ENCODE peak calls at places on chromosomes 3 and 15, in nine cellular contexts. One of them, this sample, is unnamed.

GRCh38 chr3:29092348-29092747 is 188.5 kb upstream of the RBMS3 start:
- DNase-seq in CD4-positive, alpha-beta memory T cell: no peak
- DNase-seq in tibial artery: no peak
- DNase-seq in substantia nigra: no peak
- DNase-seq in heart right ventricle: no peak
- DNase-seq in CD8-positive, alpha-beta memory T cell: no peak
- DNase-seq in IMR-90: no peak
- DNase-seq in colonic mucosa: no peak
- DNase-seq in psoas muscle: no peak
- DNase-seq in this sample: no peak

GRCh38 chr3:2910997-2911396 is 199.2 kb downstream of the IL5RA start:
- DNase-seq in colonic mucosa: no peak
- DNase-seq in CD8-positive, alpha-beta memory T cell: no peak
- DNase-seq in substantia nigra: no peak
- DNase-seq in IMR-90: no peak
- DNase-seq in tibial artery: no peak
- DNase-seq in psoas muscle: no peak
- DNase-seq in CD4-positive, alpha-beta memory T cell: no peak
- DNase-seq in heart right ventricle: no peak
- DNase-seq in this sample: no peak

GRCh38 chr3:12115846-12116245 is 42.9 kb downstream of the TIMP4 start:
- DNase-seq in heart right ventricle: no peak
- DNase-seq in IMR-90: no peak
- DNase-seq in CD8-positive, alpha-beta memory T cell: no peak
- DNase-seq in tibial artery: no peak
- DNase-seq in colonic mucosa: no peak
- DNase-seq in substantia nigra: no peak
- DNase-seq in CD4-positive, alpha-beta memory T cell: no peak
- DNase-seq in psoas muscle: no peak
- DNase-seq in this sample: no peak

GRCh38 chr3:174439621-174440349 is 419.3 kb upstream of the NAALADL2 start:
- DNase-seq in tibial artery: peak
- DNase-seq in psoas muscle: no peak
- DNase-seq in colonic mucosa: peak
- DNase-seq in CD8-positive, alpha-beta memory T cell: no peak
- DNase-seq in substantia nigra: peak
- DNase-seq in CD4-positive, alpha-beta memory T cell: no peak
- DNase-seq in IMR-90: peak
- DNase-seq in heart right ventricle: no peak
- DNase-seq in this sample: no peak

GRCh38 chr3:151256761-151257160 is 21.6 kb downstream of the P2RY14 start:
- DNase-seq in tibial artery: no peak
- DNase-seq in psoas muscle: no peak
- DNase-seq in colonic mucosa: no peak
- DNase-seq in CD8-positive, alpha-beta memory T cell: no peak
- DNase-seq in substantia nigra: no peak
- DNase-seq in heart right ventricle: no peak
- DNase-seq in CD4-positive, alpha-beta memory T cell: no peak
- DNase-seq in IMR-90: no peak
- DNase-seq in this sample: no peak

GRCh38 chr15:20106026-20106425 is 435.6 kb downstream of the GOLGA6L6 start:
- DNase-seq in CD4-positive, alpha-beta memory T cell: no peak
- DNase-seq in CD8-positive, alpha-beta memory T cell: no peak
- DNase-seq in IMR-90: no peak
- DNase-seq in colonic mucosa: no peak
- DNase-seq in heart right ventricle: peak
- DNase-seq in psoas muscle: peak
- DNase-seq in substantia nigra: no peak
- DNase-seq in tibial artery: no peak
- DNase-seq in this sample: no peak

GRCh38 chr15:68055224-68055705 is 1.1 kb downstream of the PIAS1 start:
- DNase-seq in substantia nigra: peak
- DNase-seq in tibial artery: peak
- DNase-seq in colonic mucosa: peak
- DNase-seq in CD8-positive, alpha-beta memory T cell: peak
- DNase-seq in IMR-90: peak
- DNase-seq in heart right ventricle: no peak
- DNase-seq in CD4-positive, alpha-beta memory T cell: peak
- DNase-seq in psoas muscle: no peak
- DNase-seq in this sample: peak

GRCh38 chr3:50100956-50101845 is 12.5 kb downstream of the RBM5 start:
- DNase-seq in psoas muscle: no peak
- DNase-seq in colonic mucosa: no peak
- DNase-seq in tibial artery: no peak
- DNase-seq in CD8-positive, alpha-beta memory T cell: no peak
- DNase-seq in IMR-90: peak
- DNase-seq in heart right ventricle: no peak
- DNase-seq in CD4-positive, alpha-beta memory T cell: no peak
- DNase-seq in substantia nigra: no peak
- DNase-seq in this sample: no peak

GRCh38 chr3:101611023-101611422 is 37.0 kb downstream of the PCNP start:
- DNase-seq in substantia nigra: no peak
- DNase-seq in heart right ventricle: no peak
- DNase-seq in psoas muscle: no peak
- DNase-seq in CD4-positive, alpha-beta memory T cell: no peak
- DNase-seq in colonic mucosa: no peak
- DNase-seq in tibial artery: no peak
- DNase-seq in IMR-90: no peak
- DNase-seq in CD8-positive, alpha-beta memory T cell: no peak
- DNase-seq in this sample: no peak

GRCh38 chr3:136979684-136980083 is 21.9 kb downstream of the IL20RB start:
- DNase-seq in heart right ventricle: no peak
- DNase-seq in colonic mucosa: no peak
- DNase-seq in substantia nigra: no peak
- DNase-seq in tibial artery: no peak
- DNase-seq in psoas muscle: no peak
- DNase-seq in CD8-positive, alpha-beta memory T cell: no peak
- DNase-seq in CD4-positive, alpha-beta memory T cell: no peak
- DNase-seq in IMR-90: peak
- DNase-seq in this sample: no peak

GRCh38 chr3:48187579-48188265 is 495 bp downstream of the CDC25A start:
- DNase-seq in CD4-positive, alpha-beta memory T cell: no peak
- DNase-seq in heart right ventricle: peak
- DNase-seq in psoas muscle: peak
- DNase-seq in substantia nigra: no peak
- DNase-seq in CD8-positive, alpha-beta memory T cell: no peak
- DNase-seq in IMR-90: no peak
- DNase-seq in tibial artery: peak
- DNase-seq in colonic mucosa: peak
- DNase-seq in this sample: no peak
- H3K27ac ChIP-seq in CD4-positive, alpha-beta memory T cell: peak
- H3K27ac ChIP-seq in heart right ventricle: no peak
- H3K27ac ChIP-seq in psoas muscle: peak
- H3K27ac ChIP-seq in substantia nigra: no peak
- H3K27ac ChIP-seq in CD8-positive, alpha-beta memory T cell: peak
- H3K27ac ChIP-seq in IMR-90: peak
- H3K27ac ChIP-seq in tibial artery: peak
- H3K27ac ChIP-seq in colonic mucosa: peak
- H3K27ac ChIP-seq in this sample: no peak

DNA sequence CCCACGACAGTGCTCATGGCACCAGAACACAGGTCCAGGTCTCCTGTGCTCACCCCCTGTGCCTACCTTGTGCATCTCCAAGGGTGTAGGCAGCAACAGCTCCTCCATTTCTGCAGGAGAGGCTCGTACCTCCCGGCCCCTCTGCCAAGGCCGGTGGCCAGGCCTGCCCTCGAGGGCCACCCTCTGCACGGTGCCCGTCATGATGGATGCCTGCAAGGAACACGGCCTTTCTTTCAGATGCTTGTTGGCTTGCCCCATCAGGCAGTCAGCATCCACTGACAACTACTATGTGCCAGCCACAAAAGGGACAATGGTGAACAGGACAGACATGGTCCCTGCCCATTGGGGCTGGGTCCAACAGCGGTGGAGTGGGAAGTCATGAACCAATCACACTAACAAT is 43.8 kb downstream of the GRIP2 start:
- DNase-seq in substantia nigra: no peak
- DNase-seq in colonic mucosa: no peak
- DNase-seq in psoas muscle: peak
- DNase-seq in CD4-positive, alpha-beta memory T cell: no peak
- DNase-seq in heart right ventricle: no peak
- DNase-seq in tibial artery: no peak
- DNase-seq in IMR-90: no peak
- DNase-seq in CD8-positive, alpha-beta memory T cell: no peak
- DNase-seq in this sample: no peak
- H3K27ac ChIP-seq in substantia nigra: no peak
- H3K27ac ChIP-seq in colonic mucosa: no peak
- H3K27ac ChIP-seq in psoas muscle: no peak
- H3K27ac ChIP-seq in CD4-positive, alpha-beta memory T cell: no peak
- H3K27ac ChIP-seq in heart right ventricle: no peak
- H3K27ac ChIP-seq in tibial artery: no peak
- H3K27ac ChIP-seq in IMR-90: no peak
- H3K27ac ChIP-seq in CD8-positive, alpha-beta memory T cell: no peak
- H3K27ac ChIP-seq in this sample: no peak

DNA sequence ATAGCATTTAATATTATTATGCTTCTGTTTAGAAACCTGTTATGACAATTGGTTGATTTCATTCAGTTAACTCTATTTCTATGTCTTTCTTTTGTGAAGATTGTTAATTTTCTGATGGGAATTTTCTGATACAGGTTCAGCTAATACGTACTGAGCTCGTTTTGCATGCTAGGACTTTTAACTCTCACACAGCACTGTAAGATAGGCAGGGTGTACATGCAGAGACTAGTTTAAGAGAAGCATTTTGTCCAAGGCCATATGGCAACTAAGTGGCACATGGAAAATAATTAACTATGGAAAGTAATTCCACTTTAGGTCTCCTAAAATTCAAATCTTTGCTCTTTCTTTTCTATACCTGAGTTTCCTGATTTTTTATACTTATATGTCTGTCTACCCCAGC is 81.9 kb downstream of the IL1RAP start:
- DNase-seq in IMR-90: no peak
- DNase-seq in substantia nigra: no peak
- DNase-seq in CD4-positive, alpha-beta memory T cell: no peak
- DNase-seq in CD8-positive, alpha-beta memory T cell: no peak
- DNase-seq in tibial artery: no peak
- DNase-seq in psoas muscle: no peak
- DNase-seq in heart right ventricle: no peak
- DNase-seq in colonic mucosa: no peak
- DNase-seq in this sample: no peak
- H3K27ac ChIP-seq in IMR-90: no peak
- H3K27ac ChIP-seq in substantia nigra: no peak
- H3K27ac ChIP-seq in CD4-positive, alpha-beta memory T cell: no peak
- H3K27ac ChIP-seq in CD8-positive, alpha-beta memory T cell: no peak
- H3K27ac ChIP-seq in tibial artery: no peak
- H3K27ac ChIP-seq in psoas muscle: no peak
- H3K27ac ChIP-seq in heart right ventricle: no peak
- H3K27ac ChIP-seq in colonic mucosa: no peak
- H3K27ac ChIP-seq in this sample: no peak

GRCh38 chr15:41957021-41957897 is 15.1 kb downstream of the EHD4 start:
- DNase-seq in heart right ventricle: no peak
- DNase-seq in colonic mucosa: no peak
- DNase-seq in CD4-positive, alpha-beta memory T cell: no peak
- DNase-seq in tibial artery: no peak
- DNase-seq in psoas muscle: no peak
- DNase-seq in IMR-90: peak
- DNase-seq in CD8-positive, alpha-beta memory T cell: no peak
- DNase-seq in substantia nigra: no peak
- DNase-seq in this sample: no peak
- H3K27ac ChIP-seq in heart right ventricle: peak
- H3K27ac ChIP-seq in colonic mucosa: peak
- H3K27ac ChIP-seq in CD4-positive, alpha-beta memory T cell: no peak
- H3K27ac ChIP-seq in tibial artery: peak
- H3K27ac ChIP-seq in psoas muscle: no peak
- H3K27ac ChIP-seq in IMR-90: no peak
- H3K27ac ChIP-seq in CD8-positive, alpha-beta memory T cell: no peak
- H3K27ac ChIP-seq in substantia nigra: no peak
- H3K27ac ChIP-seq in this sample: no peak

DNA sequence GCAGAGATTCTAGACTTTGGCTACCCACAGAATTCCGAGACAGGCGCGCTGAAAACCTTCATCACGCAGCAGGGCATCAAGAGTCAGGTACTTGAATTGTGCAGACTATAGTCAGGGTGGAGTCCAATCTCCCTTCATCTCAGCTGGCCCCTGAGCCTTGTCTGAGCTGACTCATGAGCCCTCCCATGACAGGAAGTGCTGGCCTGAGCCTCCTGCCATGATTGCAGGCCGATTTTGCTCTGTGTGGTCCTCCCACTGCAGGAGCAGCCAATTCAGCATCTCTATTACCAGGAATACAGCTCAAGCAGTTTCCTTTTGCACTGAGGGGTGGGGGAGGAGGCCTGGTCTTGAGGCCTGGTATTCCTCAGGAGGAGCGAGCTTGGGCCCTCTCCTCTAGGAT is 5.5 kb downstream of the AP2M1 start:
- DNase-seq in colonic mucosa: peak
- DNase-seq in psoas muscle: no peak
- DNase-seq in CD4-positive, alpha-beta memory T cell: no peak
- DNase-seq in substantia nigra: no peak
- DNase-seq in CD8-positive, alpha-beta memory T cell: no peak
- DNase-seq in IMR-90: peak
- DNase-seq in tibial artery: no peak
- DNase-seq in heart right ventricle: no peak
- DNase-seq in this sample: no peak
- H3K27ac ChIP-seq in colonic mucosa: no peak
- H3K27ac ChIP-seq in psoas muscle: no peak
- H3K27ac ChIP-seq in CD4-positive, alpha-beta memory T cell: no peak
- H3K27ac ChIP-seq in substantia nigra: no peak
- H3K27ac ChIP-seq in CD8-positive, alpha-beta memory T cell: no peak
- H3K27ac ChIP-seq in IMR-90: no peak
- H3K27ac ChIP-seq in tibial artery: no peak
- H3K27ac ChIP-seq in heart right ventricle: no peak
- H3K27ac ChIP-seq in this sample: no peak

DNA sequence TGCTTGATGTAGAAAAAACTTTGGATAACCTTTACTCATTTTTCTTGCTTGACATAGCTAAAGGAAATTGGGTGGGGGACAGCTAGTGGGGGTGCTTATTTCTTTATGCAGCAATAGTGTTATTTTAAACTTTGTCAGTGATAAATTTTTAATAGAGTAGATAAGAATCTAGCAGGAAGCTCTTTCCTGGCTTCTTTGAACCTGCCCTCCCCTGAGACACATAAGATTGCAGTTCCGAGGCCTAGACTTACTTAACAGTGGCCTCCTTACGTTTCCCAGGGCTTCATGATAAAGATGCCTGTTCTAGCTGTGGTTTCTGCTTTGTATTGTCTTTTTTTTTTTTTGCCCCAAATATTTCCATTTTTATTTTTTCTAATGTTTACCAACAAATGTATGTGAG is 170.1 kb downstream of the VPS8 start:
- DNase-seq in CD4-positive, alpha-beta memory T cell: no peak
- DNase-seq in substantia nigra: no peak
- DNase-seq in heart right ventricle: no peak
- DNase-seq in colonic mucosa: no peak
- DNase-seq in CD8-positive, alpha-beta memory T cell: no peak
- DNase-seq in psoas muscle: no peak
- DNase-seq in IMR-90: no peak
- DNase-seq in tibial artery: no peak
- DNase-seq in this sample: no peak
- H3K27ac ChIP-seq in CD4-positive, alpha-beta memory T cell: no peak
- H3K27ac ChIP-seq in substantia nigra: no peak
- H3K27ac ChIP-seq in heart right ventricle: no peak
- H3K27ac ChIP-seq in colonic mucosa: no peak
- H3K27ac ChIP-seq in CD8-positive, alpha-beta memory T cell: no peak
- H3K27ac ChIP-seq in psoas muscle: no peak
- H3K27ac ChIP-seq in IMR-90: no peak
- H3K27ac ChIP-seq in tibial artery: no peak
- H3K27ac ChIP-seq in this sample: no peak

This sample was measured in caudate nucleus.